ENCODE peak calls at places on chromosomes 2 and 18, in six cellular contexts. One of them, this sample, is unnamed.
A peak's percentile ranks its signal among the peaks of the same experiment; 100 is the strongest.

GRCh38 chr2:226524381-226524843 is 275.2 kb downstream of the IRS1 start:
- DNase-seq in K562: no peak
- DNase-seq in stomach: no peak
- DNase-seq in A549: no peak
- DNase-seq in tibial nerve: peak; percentile 61
- DNase-seq in body of pancreas: peak; percentile 12
- DNase-seq in this sample: no peak

GRCh38 chr2:205850172-205850571 is 167.9 kb downstream of the NRP2 start:
- DNase-seq in K562: no peak
- DNase-seq in stomach: no peak
- DNase-seq in A549: no peak
- DNase-seq in tibial nerve: no peak
- DNase-seq in body of pancreas: no peak
- DNase-seq in this sample: no peak

GRCh38 chr2:112814278-112814677 is 22.3 kb downstream of the IL1B start:
- DNase-seq in K562: no peak
- DNase-seq in stomach: no peak
- DNase-seq in A549: no peak
- DNase-seq in tibial nerve: no peak
- DNase-seq in body of pancreas: no peak
- DNase-seq in this sample: no peak

GRCh38 chr18:56815926-56816325 is 164.8 kb downstream of the WDR7 start:
- DNase-seq in K562: no peak
- DNase-seq in stomach: no peak
- DNase-seq in A549: peak; percentile 49
- DNase-seq in tibial nerve: no peak
- DNase-seq in body of pancreas: no peak
- DNase-seq in this sample: no peak

GRCh38 chr2:156350374-156351142 is 18.0 kb upstream of the NR4A2 start:
- DNase-seq in K562: no peak
- DNase-seq in stomach: no peak
- DNase-seq in A549: no peak
- DNase-seq in tibial nerve: no peak
- DNase-seq in body of pancreas: no peak
- DNase-seq in this sample: no peak

GRCh38 chr2:66601624-66602023 is 166.7 kb downstream of the MEIS1 start:
- DNase-seq in K562: no peak
- DNase-seq in stomach: no peak
- DNase-seq in A549: no peak
- DNase-seq in tibial nerve: no peak
- DNase-seq in body of pancreas: no peak
- DNase-seq in this sample: no peak

GRCh38 chr18:3245853-3246635 is 1.6 kb upstream of the MYL12A start:
- DNase-seq in K562: peak; percentile 76
- DNase-seq in stomach: peak; percentile 91
- DNase-seq in A549: peak; percentile 43
- DNase-seq in tibial nerve: peak; percentile 82
- DNase-seq in body of pancreas: peak; percentile 94
- DNase-seq in this sample: peak; percentile 91

GRCh38 chr2:85083092-85083491 is 50.1 kb upstream of the TCF7L1 start:
- DNase-seq in K562: no peak
- DNase-seq in stomach: no peak
- DNase-seq in A549: no peak
- DNase-seq in tibial nerve: no peak
- DNase-seq in body of pancreas: no peak
- DNase-seq in this sample: no peak

GRCh38 chr2:26326514-26326913 is 19.4 kb upstream of the SELENOI start:
- DNase-seq in K562: no peak
- DNase-seq in stomach: no peak
- DNase-seq in A549: no peak
- DNase-seq in tibial nerve: no peak
- DNase-seq in body of pancreas: no peak
- DNase-seq in this sample: no peak

GRCh38 chr18:69978743-69979715 is 31.4 kb upstream of the CD226 start:
- DNase-seq in K562: no peak
- DNase-seq in stomach: no peak
- DNase-seq in A549: no peak
- DNase-seq in tibial nerve: no peak
- DNase-seq in body of pancreas: no peak
- DNase-seq in this sample: no peak

GRCh38 chr2:152036611-152037469 is 62.0 kb downstream of the CACNB4 start:
- DNase-seq in K562: peak; percentile 63
- DNase-seq in stomach: peak; percentile 75
- DNase-seq in A549: peak; percentile 42
- DNase-seq in tibial nerve: peak; percentile 90
- DNase-seq in body of pancreas: peak; percentile 77
- DNase-seq in this sample: peak; percentile 66

GRCh38 chr2:127143851-127144782 is 37.2 kb upstream of the BIN1 start:
- DNase-seq in K562: no peak
- DNase-seq in stomach: no peak
- DNase-seq in A549: no peak
- DNase-seq in tibial nerve: peak; percentile 35
- DNase-seq in body of pancreas: no peak
- DNase-seq in this sample: no peak

GRCh38 chr2:187644991-187645390 is 90.8 kb upstream of the TFPI start:
- DNase-seq in K562: no peak
- DNase-seq in stomach: no peak
- DNase-seq in A549: no peak
- DNase-seq in tibial nerve: no peak
- DNase-seq in body of pancreas: no peak
- DNase-seq in this sample: no peak

GRCh38 chr2:23285076-23285795 is 99.7 kb upstream of the KLHL29 start:
- DNase-seq in K562: no peak
- DNase-seq in stomach: no peak
- DNase-seq in A549: no peak
- DNase-seq in tibial nerve: no peak
- DNase-seq in body of pancreas: no peak
- DNase-seq in this sample: no peak

DNA sequence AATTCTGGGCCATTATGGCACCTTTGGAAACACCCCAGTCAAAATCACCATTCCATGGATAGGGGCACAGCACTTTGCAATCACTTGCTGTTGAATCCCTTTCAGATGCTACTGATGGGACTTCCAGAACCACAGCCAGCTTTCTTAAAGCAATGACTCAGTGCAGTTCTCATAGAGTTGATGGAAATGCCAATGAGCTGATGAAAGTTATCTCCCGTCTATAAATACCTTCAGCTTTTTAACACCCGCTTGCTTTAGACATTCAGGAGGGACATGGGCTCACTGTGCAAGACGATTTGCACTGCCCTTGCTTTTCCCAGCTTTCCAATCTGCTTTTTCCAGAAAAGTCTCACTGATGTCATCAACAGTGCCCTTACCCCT is 66.7 kb upstream of the RPL31 start:
- DNase-seq in K562: no peak
- DNase-seq in stomach: no peak
- DNase-seq in A549: no peak
- DNase-seq in tibial nerve: no peak
- DNase-seq in body of pancreas: no peak
- DNase-seq in this sample: no peak
- TF ChIP-seq CTCF in K562: no peak
- TF ChIP-seq CTCF in stomach: no peak
- TF ChIP-seq CTCF in A549: no peak
- TF ChIP-seq CTCF in tibial nerve: no peak
- TF ChIP-seq CTCF in body of pancreas: no peak
- TF ChIP-seq CTCF in this sample: no peak

GRCh38 chr2:74504591-74504990 is 2.9 kb downstream of the PCGF1 start:
- DNase-seq in K562: no peak
- DNase-seq in stomach: no peak
- DNase-seq in A549: no peak
- DNase-seq in tibial nerve: no peak
- DNase-seq in body of pancreas: no peak
- DNase-seq in this sample: no peak
- H3K27ac ChIP-seq in K562: peak overlapping the region; percentile 79
- H3K27ac ChIP-seq in stomach: peak overlapping the region; percentile 95
- H3K27ac ChIP-seq in A549: peak overlapping the region; percentile 96
- H3K27ac ChIP-seq in tibial nerve: no peak overlapping the region
- H3K27ac ChIP-seq in body of pancreas: no peak overlapping the region
- H3K27ac ChIP-seq in this sample: no peak overlapping the region

GRCh38 chr18:26134110-26134509 is 441 bp downstream of the PSMA8 start:
- DNase-seq in K562: no peak
- DNase-seq in stomach: no peak
- DNase-seq in A549: no peak
- DNase-seq in tibial nerve: no peak
- DNase-seq in body of pancreas: no peak
- DNase-seq in this sample: no peak
- TF ChIP-seq POLR2A in K562: no peak
- TF ChIP-seq POLR2A in stomach: no peak
- TF ChIP-seq POLR2A in A549: no peak
- TF ChIP-seq POLR2A in tibial nerve: no peak
- TF ChIP-seq POLR2A in body of pancreas: no peak
- TF ChIP-seq POLR2A in this sample: no peak

DNA sequence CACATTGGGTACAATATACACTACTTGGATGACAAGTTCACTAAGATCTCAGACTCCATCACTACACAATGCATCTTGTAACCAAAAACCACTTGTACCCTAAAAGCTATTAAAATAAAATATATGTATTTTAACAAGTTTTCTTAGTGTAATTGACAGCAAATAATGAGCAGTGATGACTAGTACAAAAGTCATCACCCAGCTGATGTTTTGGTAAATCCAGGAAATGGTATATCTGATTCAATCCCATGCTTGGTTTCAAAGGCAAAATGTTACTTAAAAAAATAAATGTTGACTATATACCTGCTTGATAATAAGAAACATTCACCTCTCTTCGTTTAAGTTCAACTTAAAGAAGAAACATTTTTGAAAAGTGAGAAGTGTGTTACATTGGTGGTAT is 315.2 kb upstream of the REV1 start:
- DNase-seq in K562: no peak
- DNase-seq in stomach: no peak
- DNase-seq in A549: no peak
- DNase-seq in tibial nerve: no peak
- DNase-seq in body of pancreas: no peak
- DNase-seq in this sample: no peak
- TF ChIP-seq CTCF in K562: no peak
- TF ChIP-seq CTCF in stomach: no peak
- TF ChIP-seq CTCF in A549: no peak
- TF ChIP-seq CTCF in tibial nerve: no peak
- TF ChIP-seq CTCF in body of pancreas: no peak
- TF ChIP-seq CTCF in this sample: no peak

DNA sequence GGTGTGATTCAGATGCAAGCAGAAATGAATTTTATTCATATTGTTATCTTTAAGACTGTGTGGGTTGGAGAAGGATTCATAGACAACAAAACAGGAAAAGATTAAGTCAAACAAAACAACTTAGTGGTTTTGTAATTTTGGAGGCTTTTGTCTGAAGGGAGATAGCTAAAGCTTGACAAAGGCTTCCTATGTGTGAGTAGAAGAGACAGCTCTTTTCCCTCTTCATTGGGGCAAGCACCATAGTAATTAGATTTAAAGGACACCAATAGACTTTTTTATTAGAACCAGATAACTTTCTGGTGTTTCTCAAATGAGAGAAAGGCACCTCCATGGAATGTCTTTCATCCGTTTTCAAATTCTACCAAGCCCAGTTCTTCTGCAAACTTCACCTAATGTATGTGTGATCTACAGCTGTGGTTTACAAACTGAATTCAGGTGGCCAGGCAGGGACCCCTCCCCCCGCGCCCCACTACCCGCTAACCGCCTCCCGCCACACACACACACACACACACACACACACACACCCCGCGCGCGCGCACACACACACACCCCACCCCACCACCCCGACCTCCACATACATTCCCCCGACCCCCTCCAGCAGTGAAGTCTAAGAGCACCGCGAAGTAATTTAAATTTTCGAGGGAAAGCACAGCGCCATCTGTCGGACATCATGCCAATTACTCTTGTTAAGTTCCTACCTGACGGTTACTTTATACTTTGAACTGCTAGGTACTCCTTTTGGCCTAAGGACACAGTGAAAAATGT is 31.7 kb upstream of the PPP1R1C start:
- DNase-seq in K562: peak; percentile 70
- DNase-seq in stomach: peak; percentile 73
- DNase-seq in A549: peak; percentile 55
- DNase-seq in tibial nerve: peak; percentile 47
- DNase-seq in body of pancreas: peak; percentile 76
- DNase-seq in this sample: peak; percentile 75
- H3K27ac ChIP-seq in K562: peak overlapping the region; percentile 50
- H3K27ac ChIP-seq in stomach: no peak overlapping the region
- H3K27ac ChIP-seq in A549: peak overlapping the region; percentile 85
- H3K27ac ChIP-seq in tibial nerve: no peak overlapping the region
- H3K27ac ChIP-seq in body of pancreas: no peak overlapping the region
- H3K27ac ChIP-seq in this sample: no peak overlapping the region

GRCh38 chr2:135820003-135820618 is 16.9 kb downstream of the LCT start:
- DNase-seq in K562: no peak
- DNase-seq in stomach: no peak
- DNase-seq in A549: no peak
- DNase-seq in tibial nerve: no peak
- DNase-seq in body of pancreas: no peak
- DNase-seq in this sample: no peak
- TF ChIP-seq POLR2A in K562: no peak
- TF ChIP-seq POLR2A in stomach: no peak
- TF ChIP-seq POLR2A in A549: no peak
- TF ChIP-seq POLR2A in tibial nerve: no peak
- TF ChIP-seq POLR2A in body of pancreas: no peak
- TF ChIP-seq POLR2A in this sample: no peak

This sample was measured in transverse colon.